ENCODE peak calls at places on chromosomes 13 and 19, in four cellular contexts. One of them, this sample, is unnamed.

GRCh38 chr13:37225414-37226047 is 120.1 kb upstream of the CSNK1A1L start:
- DNase-seq in CD4-positive, alpha-beta memory T cell: no peak
- DNase-seq in pancreas: no peak
- DNase-seq in tibial artery: no peak
- DNase-seq in this sample: no peak

GRCh38 chr19:18020212-18021067 is 12.5 kb downstream of the ARRDC2 start:
- DNase-seq in CD4-positive, alpha-beta memory T cell: no peak
- DNase-seq in pancreas: peak
- DNase-seq in tibial artery: peak
- DNase-seq in this sample: no peak

GRCh38 chr19:13262450-13262849 is 112.2 kb downstream of the IER2 start:
- DNase-seq in CD4-positive, alpha-beta memory T cell: no peak
- DNase-seq in pancreas: peak
- DNase-seq in tibial artery: no peak
- DNase-seq in this sample: no peak

GRCh38 chr13:91767681-91768080 is 369.3 kb downstream of the GPC5 start:
- DNase-seq in CD4-positive, alpha-beta memory T cell: no peak
- DNase-seq in pancreas: no peak
- DNase-seq in tibial artery: no peak
- DNase-seq in this sample: no peak

GRCh38 chr19:51830263-51830662 is 35.3 kb downstream of the FPR3 start:
- DNase-seq in CD4-positive, alpha-beta memory T cell: no peak
- DNase-seq in pancreas: no peak
- DNase-seq in tibial artery: no peak
- DNase-seq in this sample: no peak

GRCh38 chr13:100392709-100393630 is 195.6 kb downstream of the GGACT start:
- DNase-seq in CD4-positive, alpha-beta memory T cell: peak
- DNase-seq in pancreas: peak
- DNase-seq in tibial artery: peak
- DNase-seq in this sample: peak

GRCh38 chr19:14320253-14320652 is 61.0 kb upstream of the ADGRE5 start:
- DNase-seq in CD4-positive, alpha-beta memory T cell: no peak
- DNase-seq in pancreas: no peak
- DNase-seq in tibial artery: no peak
- DNase-seq in this sample: no peak

GRCh38 chr13:59843040-59843439 is 320.7 kb downstream of the DIAPH3 start:
- DNase-seq in CD4-positive, alpha-beta memory T cell: no peak
- DNase-seq in pancreas: no peak
- DNase-seq in tibial artery: no peak
- DNase-seq in this sample: no peak

GRCh38 chr19:38545596-38545995 is 72.2 kb downstream of the MAP4K1 start:
- DNase-seq in CD4-positive, alpha-beta memory T cell: no peak
- DNase-seq in pancreas: no peak
- DNase-seq in tibial artery: no peak
- DNase-seq in this sample: no peak

GRCh38 chr13:49165798-49166752 is 54.1 kb upstream of the MLNR start:
- DNase-seq in CD4-positive, alpha-beta memory T cell: peak
- DNase-seq in pancreas: no peak
- DNase-seq in tibial artery: no peak
- DNase-seq in this sample: no peak

GRCh38 chr19:40139533-40140287 is 49.0 kb upstream of the ZNF780A start:
- DNase-seq in CD4-positive, alpha-beta memory T cell: no peak
- DNase-seq in pancreas: no peak
- DNase-seq in tibial artery: no peak
- DNase-seq in this sample: no peak

GRCh38 chr13:23622991-23623390 is 52.8 kb downstream of the TNFRSF19 start:
- DNase-seq in CD4-positive, alpha-beta memory T cell: no peak
- DNase-seq in pancreas: no peak
- DNase-seq in tibial artery: no peak
- DNase-seq in this sample: no peak

GRCh38 chr19:4555657-4556561 is 3.6 kb downstream of the SEMA6B start:
- DNase-seq in CD4-positive, alpha-beta memory T cell: no peak
- DNase-seq in pancreas: no peak
- DNase-seq in tibial artery: no peak
- DNase-seq in this sample: no peak

GRCh38 chr13:39499580-39499979 is 103.4 kb downstream of the LHFPL6 start:
- DNase-seq in CD4-positive, alpha-beta memory T cell: no peak
- DNase-seq in pancreas: no peak
- DNase-seq in tibial artery: no peak
- DNase-seq in this sample: no peak

GRCh38 chr19:21117041-21117907 is 24.6 kb upstream of the ZNF431 start:
- DNase-seq in CD4-positive, alpha-beta memory T cell: no peak
- DNase-seq in pancreas: no peak
- DNase-seq in tibial artery: no peak
- DNase-seq in this sample: no peak

GRCh38 chr19:32345261-32346207 is at the start of gene ZNF507:
- DNase-seq in CD4-positive, alpha-beta memory T cell: peak
- DNase-seq in pancreas: peak
- DNase-seq in tibial artery: peak
- DNase-seq in this sample: peak

GRCh38 chr13:48580185-48580803 is 47.4 kb upstream of the RCBTB2 start:
- DNase-seq in CD4-positive, alpha-beta memory T cell: peak
- DNase-seq in pancreas: peak
- DNase-seq in tibial artery: peak
- DNase-seq in this sample: peak

GRCh38 chr13:23579072-23579885 is 9.1 kb downstream of the TNFRSF19 start:
- DNase-seq in CD4-positive, alpha-beta memory T cell: peak
- DNase-seq in pancreas: peak
- DNase-seq in tibial artery: peak
- DNase-seq in this sample: peak

GRCh38 chr19:42271045-42271419 is 2.0 kb downstream of the CIC start:
- DNase-seq in CD4-positive, alpha-beta memory T cell: no peak
- DNase-seq in pancreas: peak
- DNase-seq in tibial artery: no peak
- DNase-seq in this sample: no peak

GRCh38 chr19:3407556-3408516 is 41.5 kb downstream of the NFIC start:
- DNase-seq in CD4-positive, alpha-beta memory T cell: no peak
- DNase-seq in pancreas: no peak
- DNase-seq in tibial artery: peak
- DNase-seq in this sample: no peak

GRCh38 chr13:110089815-110090214 is 217.1 kb downstream of the COL4A1 start:
- DNase-seq in CD4-positive, alpha-beta memory T cell: no peak
- DNase-seq in pancreas: no peak
- DNase-seq in tibial artery: no peak
- DNase-seq in this sample: no peak

GRCh38 chr13:26707122-26708006 is 53.2 kb downstream of the GPR12 start:
- DNase-seq in CD4-positive, alpha-beta memory T cell: no peak
- DNase-seq in pancreas: no peak
- DNase-seq in tibial artery: no peak
- DNase-seq in this sample: no peak

GRCh38 chr13:43061496-43062280 is 38.3 kb downstream of the DNAJC15 start:
- DNase-seq in CD4-positive, alpha-beta memory T cell: no peak
- DNase-seq in pancreas: no peak
- DNase-seq in tibial artery: no peak
- DNase-seq in this sample: no peak

GRCh38 chr19:32302778-32303177 is 42.6 kb upstream of the ZNF507 start:
- DNase-seq in CD4-positive, alpha-beta memory T cell: no peak
- DNase-seq in pancreas: no peak
- DNase-seq in tibial artery: no peak
- DNase-seq in this sample: no peak

GRCh38 chr19:35318679-35319448 is 10.1 kb upstream of the CD22 start:
- DNase-seq in CD4-positive, alpha-beta memory T cell: no peak
- DNase-seq in pancreas: peak
- DNase-seq in tibial artery: peak
- DNase-seq in this sample: no peak

GRCh38 chr13:27321619-27322385 is 51.2 kb downstream of the RASL11A start:
- DNase-seq in CD4-positive, alpha-beta memory T cell: no peak
- DNase-seq in pancreas: no peak
- DNase-seq in tibial artery: no peak
- DNase-seq in this sample: no peak

GRCh38 chr13:99303863-99304521 is 3.2 kb downstream of the GPR183 start:
- DNase-seq in CD4-positive, alpha-beta memory T cell: peak
- DNase-seq in pancreas: no peak
- DNase-seq in tibial artery: peak
- DNase-seq in this sample: peak

GRCh38 chr19:35958660-35959039 is 22.5 kb downstream of the LRFN3 start:
- DNase-seq in CD4-positive, alpha-beta memory T cell: no peak
- DNase-seq in pancreas: no peak
- DNase-seq in tibial artery: no peak
- DNase-seq in this sample: no peak

GRCh38 chr13:106867249-106867648 is 299.3 kb upstream of the ARGLU1 start:
- DNase-seq in CD4-positive, alpha-beta memory T cell: no peak
- DNase-seq in pancreas: no peak
- DNase-seq in tibial artery: no peak
- DNase-seq in this sample: no peak

DNA sequence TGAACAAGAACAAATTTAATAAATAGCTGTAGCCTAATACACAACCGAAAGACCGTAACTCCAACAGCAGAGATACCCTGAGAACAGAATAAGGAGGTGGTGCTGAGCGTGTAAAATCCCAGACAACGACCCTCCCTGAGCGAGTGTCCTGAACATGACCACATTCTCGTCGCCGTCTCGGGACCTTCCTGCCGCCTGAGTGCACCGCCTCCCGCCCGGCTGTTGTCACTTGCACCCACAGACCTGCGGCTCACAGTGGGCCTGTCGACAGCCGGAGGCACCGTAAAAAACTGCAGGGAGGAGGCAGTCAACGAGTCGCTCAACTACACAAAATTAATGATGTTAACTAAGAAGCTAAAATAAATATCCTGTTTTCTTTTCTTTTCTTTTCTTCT is 35.8 kb upstream of the GRTP1 start:
- DNase-seq in CD4-positive, alpha-beta memory T cell: no peak
- DNase-seq in pancreas: no peak
- DNase-seq in tibial artery: no peak
- DNase-seq in this sample: no peak
- H3K27ac ChIP-seq in CD4-positive, alpha-beta memory T cell: no peak
- H3K27ac ChIP-seq in pancreas: no peak
- H3K27ac ChIP-seq in tibial artery: peak
- H3K27ac ChIP-seq in this sample: no peak

GRCh38 chr13:93233997-93234416 is 7.4 kb downstream of the GPC6 start:
- DNase-seq in CD4-positive, alpha-beta memory T cell: no peak
- DNase-seq in pancreas: no peak
- DNase-seq in tibial artery: no peak
- DNase-seq in this sample: no peak

GRCh38 chr13:93234459-93234858 is 7.9 kb downstream of the GPC6 start:
- DNase-seq in CD4-positive, alpha-beta memory T cell: no peak
- DNase-seq in pancreas: no peak
- DNase-seq in tibial artery: no peak
- DNase-seq in this sample: no peak

GRCh38 chr13:93231867-93232266 is 5.3 kb downstream of the GPC6 start:
- DNase-seq in CD4-positive, alpha-beta memory T cell: no peak
- DNase-seq in pancreas: no peak
- DNase-seq in tibial artery: no peak
- DNase-seq in this sample: no peak

GRCh38 chr13:93238711-93239110 is 12.1 kb downstream of the GPC6 start:
- DNase-seq in CD4-positive, alpha-beta memory T cell: no peak
- DNase-seq in pancreas: no peak
- DNase-seq in tibial artery: no peak
- DNase-seq in this sample: no peak

GRCh38 chr13:93235258-93236015 is 8.8 kb downstream of the GPC6 start:
- DNase-seq in CD4-positive, alpha-beta memory T cell: no peak
- DNase-seq in pancreas: no peak
- DNase-seq in tibial artery: peak
- DNase-seq in this sample: no peak
- H3K27ac ChIP-seq in CD4-positive, alpha-beta memory T cell: no peak
- H3K27ac ChIP-seq in pancreas: no peak
- H3K27ac ChIP-seq in tibial artery: no peak
- H3K27ac ChIP-seq in this sample: no peak

GRCh38 chr13:44111701-44112100 is 232.0 kb downstream of the LACC1 start:
- DNase-seq in CD4-positive, alpha-beta memory T cell: no peak
- DNase-seq in pancreas: no peak
- DNase-seq in tibial artery: no peak
- DNase-seq in this sample: no peak

GRCh38 chr13:44107357-44108121 is 227.8 kb downstream of the LACC1 start:
- DNase-seq in CD4-positive, alpha-beta memory T cell: no peak
- DNase-seq in pancreas: no peak
- DNase-seq in tibial artery: no peak
- DNase-seq in this sample: no peak

GRCh38 chr13:44106231-44107152 is 226.8 kb downstream of the LACC1 start:
- DNase-seq in CD4-positive, alpha-beta memory T cell: no peak
- DNase-seq in pancreas: no peak
- DNase-seq in tibial artery: no peak
- DNase-seq in this sample: no peak

GRCh38 chr13:44109986-44110640 is 230.4 kb downstream of the LACC1 start:
- DNase-seq in CD4-positive, alpha-beta memory T cell: no peak
- DNase-seq in pancreas: no peak
- DNase-seq in tibial artery: no peak
- DNase-seq in this sample: no peak

GRCh38 chr13:44108345-44108858 is 228.7 kb downstream of the LACC1 start:
- DNase-seq in CD4-positive, alpha-beta memory T cell: no peak
- DNase-seq in pancreas: peak
- DNase-seq in tibial artery: peak
- DNase-seq in this sample: no peak
- H3K27ac ChIP-seq in CD4-positive, alpha-beta memory T cell: no peak
- H3K27ac ChIP-seq in pancreas: no peak
- H3K27ac ChIP-seq in tibial artery: no peak
- H3K27ac ChIP-seq in this sample: no peak

GRCh38 chr19:43641333-43641732 is 1.7 kb upstream of the CADM4 start:
- DNase-seq in CD4-positive, alpha-beta memory T cell: no peak
- DNase-seq in pancreas: no peak
- DNase-seq in tibial artery: no peak
- DNase-seq in this sample: no peak

GRCh38 chr19:43638214-43638990 is 1.2 kb downstream of the CADM4 start:
- DNase-seq in CD4-positive, alpha-beta memory T cell: no peak
- DNase-seq in pancreas: no peak
- DNase-seq in tibial artery: no peak
- DNase-seq in this sample: no peak

GRCh38 chr19:43640424-43640757 is 741 bp upstream of the CADM4 start:
- DNase-seq in CD4-positive, alpha-beta memory T cell: no peak
- DNase-seq in pancreas: no peak
- DNase-seq in tibial artery: no peak
- DNase-seq in this sample: no peak

GRCh38 chr19:43638991-43639494 is 607 bp downstream of the CADM4 start:
- DNase-seq in CD4-positive, alpha-beta memory T cell: no peak
- DNase-seq in pancreas: no peak
- DNase-seq in tibial artery: no peak
- DNase-seq in this sample: no peak

DNA sequence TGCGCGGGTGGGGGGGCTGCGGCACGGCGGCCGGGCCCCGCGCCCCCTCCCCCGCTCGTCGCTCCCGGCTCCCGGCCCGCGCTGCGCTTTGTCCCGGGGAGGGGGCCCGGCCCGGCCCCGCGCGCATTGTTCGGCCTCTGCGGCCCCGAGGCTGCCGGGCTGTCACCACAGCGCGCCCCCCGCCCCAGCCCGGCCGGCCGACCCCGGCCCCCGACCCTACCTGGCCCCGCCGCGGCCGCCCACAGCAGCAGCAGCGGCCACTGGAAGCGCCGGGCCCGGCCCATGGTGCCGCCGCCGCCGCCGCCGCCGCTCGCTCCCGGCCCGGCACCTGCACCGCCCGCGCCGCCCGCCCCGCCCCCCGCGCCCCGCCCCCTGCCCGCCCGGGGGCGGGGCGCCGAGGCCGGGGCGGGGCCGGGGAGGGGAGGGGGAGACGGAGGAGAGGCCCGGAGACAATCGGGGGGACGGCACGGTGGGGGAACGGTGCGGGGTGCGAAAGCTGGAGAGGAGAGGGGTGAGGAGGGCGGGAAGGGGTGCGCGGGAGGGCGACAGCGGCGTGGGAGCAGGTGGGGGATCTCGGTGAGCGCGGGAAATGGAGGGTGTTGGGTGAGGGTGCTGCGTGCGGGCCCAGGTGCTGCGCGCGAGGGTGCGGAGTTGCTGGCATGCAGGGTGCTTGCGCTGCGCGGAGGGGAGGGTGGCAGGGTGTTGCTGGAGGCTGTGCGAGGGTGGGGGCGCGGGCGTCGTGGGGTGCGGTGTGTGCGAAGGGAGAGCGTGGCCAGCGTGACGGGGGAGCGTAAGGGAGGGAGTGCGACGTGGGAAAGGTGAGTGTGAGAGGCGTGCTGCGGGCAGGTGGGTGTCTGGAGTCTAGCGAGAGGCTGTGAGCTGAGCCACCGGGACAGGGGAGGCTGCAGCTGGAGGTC is at the start of gene CADM4:
- DNase-seq in CD4-positive, alpha-beta memory T cell: peak
- DNase-seq in pancreas: peak
- DNase-seq in tibial artery: no peak
- DNase-seq in this sample: peak
- H3K27ac ChIP-seq in CD4-positive, alpha-beta memory T cell: no peak
- H3K27ac ChIP-seq in pancreas: no peak
- H3K27ac ChIP-seq in tibial artery: no peak
- H3K27ac ChIP-seq in this sample: no peak